ENCODE peak calls at places on chromosomes 7 and 10, in four cellular contexts. G is retinal pigment epithelial cell; Y is AG08396; U is effector CD8-positive, alpha-beta T cell. E is an unnamed sample.

GRCh38 chr10:89479255-89479654 is 56.1 kb downstream of the SLC16A12 start:
- DNase-seq in G (no peak), Y (no peak), U (no peak), E (no peak)

GRCh38 chr7:49187543-49188268 is 263.4 kb downstream of the CDC14C start:
- DNase-seq in G (no peak), Y (no peak), U (no peak), E (no peak)

GRCh38 chr10:6396652-6397051 is 183.4 kb downstream of the PRKCQ start:
- DNase-seq in G (no peak), Y (no peak), U (no peak), E (no peak)

GRCh38 chr7:42091461-42092229 is 145.4 kb downstream of the GLI3 start:
- DNase-seq in G (no peak), Y (no peak), U (no peak), E (no peak)

GRCh38 chr7:154947604-154948003 is 55.3 kb downstream of the PAXIP1 start:
- DNase-seq in G (no peak), Y (no peak), U (no peak), E (no peak)

GRCh38 chr7:85890244-85890811 is 703.5 kb upstream of the SEMA3D start:
- DNase-seq in G (no peak), Y (peak; percentile 2), U (no peak), E (no peak)

GRCh38 chr10:24866615-24867583 is 85.5 kb downstream of the PRTFDC1 start:
- DNase-seq in G (no peak), Y (peak; percentile 53), U (no peak), E (peak; percentile 61)

GRCh38 chr7:130231792-130232191 is 24.1 kb downstream of the SSMEM1 start:
- DNase-seq in G (no peak), Y (no peak), U (no peak), E (no peak)

GRCh38 chr10:128854965-128855364 is 612.1 kb upstream of the MGMT start:
- DNase-seq in G (peak; percentile 19), Y (no peak), U (no peak), E (peak; percentile 93)

GRCh38 chr7:1555046-1555812 is 776 bp downstream of the TMEM184A start:
- DNase-seq in G (no peak), Y (peak; percentile 93), U (no peak), E (peak; percentile 48)

GRCh38 chr10:42428534-42428933 is 209.8 kb downstream of the ZNF33B start:
- DNase-seq in G (no peak), Y (no peak), U (no peak), E (no peak)

GRCh38 chr10:99526861-99527504 is 5.8 kb upstream of the NKX2-3 start:
- DNase-seq in G (no peak), Y (no peak), U (no peak), E (no peak)

GRCh38 chr10:87054373-87055295 is 34.5 kb downstream of the FAM25A start:
- DNase-seq in G (peak; percentile 84), Y (peak; percentile 46), U (no peak), E (peak; percentile 48)

GRCh38 chr7:120740348-120740747 is 117.6 kb downstream of the TSPAN12 start:
- DNase-seq in G (no peak), Y (no peak), U (no peak), E (no peak)

GRCh38 chr7:122675011-122675410 is 23.9 kb downstream of the RNF133 start:
- DNase-seq in G (no peak), Y (no peak), U (no peak), E (no peak)

GRCh38 chr7:2809903-2810628 is 34.0 kb downstream of the GNA12 start:
- DNase-seq in G (no peak), Y (no peak), U (no peak), E (no peak)

GRCh38 chr7:105691029-105691691 is 109.9 kb upstream of the EFCAB10 start:
- DNase-seq in G (no peak), Y (peak; percentile 32), U (no peak), E (no peak)

GRCh38 chr7:156764016-156764669 is 123.6 kb downstream of the RNF32 start:
- DNase-seq in G (peak; percentile 36), Y (peak; percentile 77), U (no peak), E (peak; percentile 33)

GRCh38 chr10:130193493-130194193 is 57.5 kb downstream of the GLRX3 start:
- DNase-seq in G (no peak), Y (no peak), U (no peak), E (no peak)

GRCh38 chr10:69125554-69125953 is 1.6 kb downstream of the VPS26A start:
- DNase-seq in G (no peak), Y (no peak), U (no peak), E (no peak)

GRCh38 chr7:18337023-18337422 is 158.5 kb upstream of the HDAC9 start:
- DNase-seq in G (no peak), Y (no peak), U (no peak), E (no peak)

GRCh38 chr7:2972531-2973161 is 71.0 kb downstream of the CARD11 start:
- DNase-seq in G (no peak), Y (no peak), U (no peak), E (no peak)

GRCh38 chr7:76225379-76225778 is 23.7 kb downstream of the SRRM3 start:
- DNase-seq in G (no peak), Y (peak; percentile 63), U (peak; percentile 2), E (peak; percentile 17)

GRCh38 chr7:80087768-80088170 is 46.9 kb upstream of the GNAI1 start:
- DNase-seq in G (no peak), Y (no peak), U (no peak), E (no peak)

GRCh38 chr7:90766814-90767564 is 170.9 kb downstream of the CDK14 start:
- DNase-seq in G (no peak), Y (peak; percentile 14), U (no peak), E (peak; percentile 34)

GRCh38 chr10:27635699-27636270 is 109.8 kb downstream of the MKX start:
- DNase-seq in G (no peak), Y (no peak), U (no peak), E (no peak)

GRCh38 chr7:99340659-99341058 is 15.0 kb downstream of the ARPC1A start:
- DNase-seq in G (no peak), Y (peak; percentile 26), U (no peak), E (no peak)

GRCh38 chr10:132962623-132963429 is 20.5 kb upstream of the CFAP46 start:
- DNase-seq in G (no peak), Y (peak; percentile 54), U (no peak), E (no peak)

GRCh38 chr10:12235796-12236195 is 39.8 kb downstream of the CDC123 start:
- DNase-seq in G (no peak), Y (peak; percentile 20), U (no peak), E (no peak)

GRCh38 chr7:105810556-105810955 is 65.8 kb downstream of the ATXN7L1 start:
- DNase-seq in G (no peak), Y (no peak), U (no peak), E (no peak)

GRCh38 chr10:73413108-73413527 is 740 bp downstream of the ANXA7 start:
- DNase-seq in G (no peak), Y (peak; percentile 39), U (peak; percentile 17), E (peak; percentile 43)

GRCh38 chr7:36207451-36208291 is 54.6 kb downstream of the EEPD1 start:
- DNase-seq in G (no peak), Y (peak; percentile 75), U (no peak), E (peak; percentile 36)

GRCh38 chr7:128045766-128046165 is 14.5 kb upstream of the LRRC4 start:
- DNase-seq in G (no peak), Y (no peak), U (no peak), E (no peak)

GRCh38 chr10:115082521-115082920 is 10.6 kb upstream of the ATRNL1 start:
- DNase-seq in G (no peak), Y (no peak), U (no peak), E (peak; percentile 74)

GRCh38 chr7:5709347-5709950 is 72.0 kb downstream of the RNF216 start:
- DNase-seq in G (no peak), Y (no peak), U (no peak), E (no peak)

GRCh38 chr7:150420987-150421674 is 29.3 kb upstream of the GIMAP8 start:
- DNase-seq in G (peak; percentile 13), Y (peak; percentile 88), U (peak; percentile 73), E (peak; percentile 63)

GRCh38 chr7:92584953-92585352 is 5.2 kb downstream of the FAM133B start:
- DNase-seq in G (no peak), Y (no peak), U (no peak), E (no peak)

GRCh38 chr10:129163536-129163935 is 303.5 kb upstream of the MGMT start:
- DNase-seq in G (no peak), Y (no peak), U (no peak), E (no peak)

GRCh38 chr7:1716263-1717094 is 46.4 kb downstream of the ELFN1 start:
- DNase-seq in G (no peak), Y (no peak), U (no peak), E (peak; percentile 44)

E was measured in MG63.